ENCODE peak calls at places on chromosome 20, in six cellular contexts. O is MM.1S, K is HCT116, Q is left ventricle myocardium inferior, P is heart right ventricle, W is astrocyte. G is an unnamed sample.
A peak's percentile ranks its signal among the peaks of the same experiment; 100 is the strongest.

GRCh38 chr20:11901127-11901526 is 16.6 kb upstream of the BTBD3 start:
- DNase-seq in O (no peak), K (no peak), Q (no peak), P (no peak), W (peak; percentile 96), G (no peak)

GRCh38 chr20:38149880-38150594 is 15.0 kb downstream of the TGM2 start:
- DNase-seq in O (no peak), K (no peak), Q (no peak), P (no peak), W (no peak), G (no peak)

GRCh38 chr20:25205277-25206062 is 10.0 kb downstream of the ENTPD6 start:
- DNase-seq in O (no peak), K (no peak), Q (no peak), P (no peak), W (no peak), G (no peak)

GRCh38 chr20:19981091-19981490 is 36.1 kb upstream of the NAA20 start:
- DNase-seq in O (no peak), K (peak; percentile 45), Q (no peak), P (no peak), W (peak; percentile 57), G (no peak)

GRCh38 chr20:34526466-34526865 is 10.2 kb downstream of the DYNLRB1 start:
- DNase-seq in O (no peak), K (no peak), Q (no peak), P (no peak), W (no peak), G (no peak)

GRCh38 chr20:50027611-50028105 is 44.9 kb downstream of the SNAI1 start:
- DNase-seq in O (no peak), K (no peak), Q (peak; percentile 71), P (peak; percentile 84), W (peak; percentile 90), G (peak; percentile 71)

GRCh38 chr20:49323622-49324238 is 45.9 kb upstream of the ZNFX1 start:
- DNase-seq in O (peak; percentile 88), K (peak; percentile 34), Q (no peak), P (no peak), W (peak; percentile 86), G (no peak)

GRCh38 chr20:51489611-51490010 is 52.9 kb downstream of the NFATC2 start:
- DNase-seq in O (no peak), K (no peak), Q (no peak), P (no peak), W (peak; percentile 49), G (no peak)

GRCh38 chr20:35304956-35305355 is 12.7 kb upstream of the FAM83C start:
- DNase-seq in O (no peak), K (no peak), Q (no peak), P (no peak), W (no peak), G (no peak)

GRCh38 chr20:20233041-20233514 is 134.8 kb upstream of the INSM1 start:
- DNase-seq in O (peak; percentile 95), K (no peak), Q (no peak), P (no peak), W (no peak), G (no peak)

GRCh38 chr20:53876470-53876869 is 193.9 kb downstream of the BCAS1 start:
- DNase-seq in O (no peak), K (no peak), Q (no peak), P (no peak), W (no peak), G (no peak)

GRCh38 chr20:3801846-3802245 is 5.7 kb downstream of the CDC25B start:
- DNase-seq in O (no peak), K (no peak), Q (no peak), P (no peak), W (no peak), G (no peak)

GRCh38 chr20:52684176-52684575 is 288.0 kb upstream of the TSHZ2 start:
- DNase-seq in O (no peak), K (no peak), Q (no peak), P (no peak), W (no peak), G (no peak)

GRCh38 chr20:21739682-21740081 is 34.2 kb downstream of the PAX1 start:
- DNase-seq in O (no peak), K (no peak), Q (no peak), P (no peak), W (no peak), G (no peak)

GRCh38 chr20:54377992-54378773 is 97.2 kb upstream of the DOK5 start:
- DNase-seq in O (no peak), K (no peak), Q (no peak), P (no peak), W (no peak), G (no peak)

GRCh38 chr20:40571625-40572024 is 117.4 kb downstream of the MAFB start:
- DNase-seq in O (no peak), K (no peak), Q (no peak), P (no peak), W (no peak), G (no peak)

GRCh38 chr20:54014301-54014914 is 56.0 kb downstream of the BCAS1 start:
- DNase-seq in O (no peak), K (no peak), Q (no peak), P (no peak), W (no peak), G (no peak)

GRCh38 chr20:362271-363254 is 15.7 kb downstream of the NRSN2 start:
- DNase-seq in O (peak; percentile 34), K (peak; percentile 95), Q (peak; percentile 86), P (peak; percentile 85), W (no peak), G (peak; percentile 82)

GRCh38 chr20:25294459-25295385 is 46.8 kb downstream of the PYGB start:
- DNase-seq in O (peak; percentile 88), K (peak; percentile 35), Q (no peak), P (no peak), W (peak; percentile 33), G (peak; percentile 51)

GRCh38 chr20:8390500-8390899 is 258.4 kb downstream of the PLCB1 start:
- DNase-seq in O (no peak), K (no peak), Q (no peak), P (no peak), W (no peak), G (no peak)

GRCh38 chr20:16541226-16541625 is 32.0 kb downstream of the KIF16B start:
- DNase-seq in O (no peak), K (no peak), Q (peak; percentile 61), P (peak; percentile 62), W (no peak), G (peak; percentile 55)

GRCh38 chr20:24676353-24676977 is 207.0 kb downstream of the SYNDIG1 start:
- DNase-seq in O (no peak), K (no peak), Q (no peak), P (no peak), W (no peak), G (no peak)

GRCh38 chr20:8132632-8133587 is 844 bp downstream of the PLCB1 start:
- DNase-seq in O (no peak), K (no peak), Q (peak; percentile 28), P (peak; percentile 57), W (no peak), G (peak; percentile 50)

GRCh38 chr20:50040432-50041237 is 57.9 kb downstream of the SNAI1 start:
- DNase-seq in O (no peak), K (no peak), Q (no peak), P (no peak), W (no peak), G (no peak)

GRCh38 chr20:57126481-57127092 is 139.9 kb downstream of the BMP7 start:
- DNase-seq in O (no peak), K (no peak), Q (no peak), P (no peak), W (no peak), G (no peak)
- H3K4me3 ChIP-seq in O (no peak overlapping the region), K (no peak overlapping the region), Q (no peak overlapping the region), P (no peak overlapping the region), W (no peak overlapping the region), G (no peak overlapping the region)

DNA sequence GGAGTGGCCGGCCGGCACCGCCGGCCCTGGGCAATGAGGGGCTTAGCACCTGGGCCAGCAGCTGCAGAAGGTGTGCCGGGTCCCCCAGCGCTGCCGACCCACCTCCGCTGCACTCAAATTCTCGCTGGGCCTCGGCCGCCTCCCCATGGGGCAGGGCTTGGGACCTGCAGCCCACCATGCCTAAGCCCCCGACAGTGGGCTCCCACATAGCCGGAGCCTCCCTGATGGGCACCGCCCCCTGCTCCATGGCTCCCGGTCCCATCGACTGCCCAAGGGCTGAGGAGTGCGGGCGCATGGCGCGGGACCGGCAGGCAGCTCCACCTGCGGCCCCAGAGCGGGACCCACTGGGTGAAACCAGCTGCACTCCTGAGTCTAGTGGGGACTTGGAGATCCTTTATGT is 13.8 kb downstream of the SPINT4 start:
- DNase-seq in O (no peak), K (no peak), Q (no peak), P (no peak), W (no peak), G (no peak)
- H3K9me3 ChIP-seq in O (no peaks in the 10 kb centered on the region), K (no peaks in the 10 kb centered on the region), Q (peaks cover 35% of the 10 kb centered on the region), P (peaks cover 38% of the 10 kb centered on the region), W (no peaks in the 10 kb centered on the region), G (peaks cover 7% of the 10 kb centered on the region)

GRCh38 chr20:62640870-62641748 is 1.2 kb upstream of the SLCO4A1 start:
- DNase-seq in O (no peak), K (no peak), Q (no peak), P (no peak), W (no peak), G (no peak)

GRCh38 chr20:62644044-62644795 is 1.9 kb downstream of the SLCO4A1 start:
- DNase-seq in O (no peak), K (no peak), Q (no peak), P (no peak), W (no peak), G (no peak)

GRCh38 chr20:62643521-62644043 is 1.3 kb downstream of the SLCO4A1 start:
- DNase-seq in O (no peak), K (no peak), Q (no peak), P (no peak), W (peak; percentile 8), G (no peak)

GRCh38 chr20:62642666-62643520 is 590 bp downstream of the SLCO4A1 start:
- DNase-seq in O (peak; percentile 46), K (no peak), Q (no peak), P (peak; percentile 36), W (peak; percentile 8), G (no peak)

GRCh38 chr20:62641749-62642665 is at the start of gene SLCO4A1:
- DNase-seq in O (peak; percentile 88), K (peak; percentile 48), Q (peak; percentile 81), P (peak; percentile 86), W (peak; percentile 23), G (peak; percentile 89)
- TF ChIP-seq CTCF in O (no peak), K (no peak), Q (no peak), P (peak; percentile 22), W (no peak), G (peak; percentile 8)

DNA sequence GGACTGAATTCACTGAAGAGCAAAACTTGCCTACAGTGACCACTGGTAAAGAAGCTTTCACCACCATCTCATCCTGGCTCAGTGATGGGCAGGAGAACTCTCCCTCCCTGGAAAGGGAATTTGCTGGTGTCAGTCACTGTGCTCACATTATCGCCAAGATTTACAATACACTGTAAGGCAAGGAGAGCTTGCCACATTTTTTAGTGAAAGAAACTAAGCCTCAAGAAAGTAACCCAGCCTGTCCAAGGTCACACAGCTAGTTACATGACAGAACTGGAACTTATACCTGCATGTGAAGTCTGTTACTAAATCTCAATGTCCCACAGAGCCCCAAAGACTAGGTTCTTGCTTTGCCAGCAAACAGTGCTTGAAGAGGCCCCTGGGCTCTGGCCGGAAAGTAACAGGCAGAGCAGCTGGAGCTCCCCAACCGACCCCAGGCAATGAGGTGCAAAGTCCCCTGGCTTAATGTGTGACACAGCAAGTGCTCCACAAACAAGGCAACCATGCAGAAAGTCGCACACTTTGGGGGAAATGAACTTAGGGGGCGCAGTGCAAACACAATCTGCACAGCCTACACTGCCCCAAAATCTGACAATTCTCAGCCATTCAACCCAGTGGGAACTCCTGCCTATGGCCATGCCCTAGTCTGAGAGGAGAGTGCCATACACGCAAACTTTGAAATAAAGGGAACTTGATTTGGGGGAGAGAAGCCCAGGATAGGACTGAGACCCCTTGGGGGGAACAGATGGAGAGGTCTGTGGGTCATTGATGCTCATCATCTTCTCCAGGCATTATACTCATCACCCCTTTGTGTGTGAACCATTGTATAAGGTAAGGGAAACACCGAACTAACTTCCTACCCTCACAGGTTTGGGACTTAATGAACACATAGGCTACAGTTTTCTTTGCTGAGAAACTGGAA is 1.9 kb downstream of the BCL2L1 start:
- DNase-seq in O (peak; percentile 52), K (no peak), Q (no peak), P (no peak), W (no peak), G (no peak)
- H3K4me3 ChIP-seq in O (peak overlapping the region; percentile 94), K (peak overlapping the region; percentile 82), Q (peak overlapping the region; percentile 85), P (peak overlapping the region; percentile 64), W (peak overlapping the region; percentile 72), G (peak overlapping the region; percentile 85)

G was measured in psoas muscle.